ENCODE peak calls at places on chromosomes 1 and 21, in six cellular contexts. C, X, Q, E, D and U are unnamed samples.

GRCh38 chr1:61035880-61036279 is 46.5 kb upstream of the NFIA start:
- DNase-seq in C (no peak), X (no peak), Q (no peak), E (no peak), D (no peak), U (no peak)

GRCh38 chr1:91053630-91054029 is 31.8 kb upstream of the ZNF644 start:
- DNase-seq in C (no peak), X (no peak), Q (no peak), E (no peak), D (no peak), U (no peak)

GRCh38 chr1:5983361-5984103 is 8.7 kb downstream of the NPHP4 start:
- DNase-seq in C (no peak), X (no peak), Q (no peak), E (no peak), D (peak; percentile 94), U (no peak)

GRCh38 chr1:107145637-107146036 is 4.8 kb downstream of the NTNG1 start:
- DNase-seq in C (no peak), X (no peak), Q (no peak), E (no peak), D (no peak), U (no peak)

GRCh38 chr1:185567006-185567405 is 167.2 kb upstream of the HMCN1 start:
- DNase-seq in C (no peak), X (peak; percentile 65), Q (peak; percentile 87), E (no peak), D (peak; percentile 58), U (no peak)

GRCh38 chr1:115829023-115829674 is 11.8 kb downstream of the NHLH2 start:
- DNase-seq in C (no peak), X (no peak), Q (no peak), E (peak; percentile 50), D (peak; percentile 84), U (no peak)

GRCh38 chr21:28436286-28436932 is 556.3 kb downstream of the LTN1 start:
- DNase-seq in C (no peak), X (no peak), Q (peak; percentile 61), E (no peak), D (peak; percentile 77), U (no peak)

GRCh38 chr1:91137173-91137852 is 115.5 kb upstream of the ZNF644 start:
- DNase-seq in C (no peak), X (no peak), Q (no peak), E (no peak), D (no peak), U (no peak)

GRCh38 chr1:202133016-202133415 is 10.3 kb downstream of the GPR37L1 start:
- DNase-seq in C (no peak), X (no peak), Q (no peak), E (no peak), D (no peak), U (peak; percentile 49)

GRCh38 chr1:208496467-208497371 is 252.5 kb upstream of the PLXNA2 start:
- DNase-seq in C (no peak), X (no peak), Q (no peak), E (no peak), D (no peak), U (no peak)

GRCh38 chr1:218447010-218447689 is 102.0 kb downstream of the TGFB2 start:
- DNase-seq in C (no peak), X (no peak), Q (no peak), E (no peak), D (no peak), U (no peak)

GRCh38 chr1:39409055-39409816 is 82.2 kb upstream of the BMP8A start:
- DNase-seq in C (no peak), X (peak; percentile 58), Q (peak; percentile 88), E (peak; percentile 76), D (peak; percentile 75), U (peak; percentile 25)

GRCh38 chr1:159091547-159092397 is 15.2 kb upstream of the AIM2 start:
- DNase-seq in C (no peak), X (no peak), Q (peak; percentile 64), E (no peak), D (peak; percentile 86), U (no peak)

GRCh38 chr1:21814241-21814918 is 2.3 kb downstream of the LDLRAD2 start:
- DNase-seq in C (no peak), X (peak; percentile 59), Q (no peak), E (peak; percentile 91), D (no peak), U (no peak)

GRCh38 chr1:19737413-19737812 is 62.3 kb downstream of the TMCO4 start:
- DNase-seq in C (no peak), X (peak; percentile 64), Q (no peak), E (no peak), D (no peak), U (no peak)

GRCh38 chr1:227950735-227951224 is 3.0 kb upstream of the WNT9A start:
- DNase-seq in C (no peak), X (peak; percentile 8), Q (no peak), E (no peak), D (no peak), U (no peak)

GRCh38 chr1:52153898-52154297 is 12.0 kb downstream of the ZFYVE9 start:
- DNase-seq in C (no peak), X (no peak), Q (no peak), E (no peak), D (no peak), U (no peak)

GRCh38 chr1:18575620-18576019 is 55.0 kb upstream of the PAX7 start:
- DNase-seq in C (no peak), X (peak; percentile 83), Q (peak; percentile 18), E (peak; percentile 99), D (peak; percentile 8), U (peak; percentile 19)

GRCh38 chr1:203667616-203668015 is 41.0 kb downstream of the ATP2B4 start:
- DNase-seq in C (no peak), X (no peak), Q (no peak), E (no peak), D (no peak), U (no peak)

GRCh38 chr1:171740987-171741871 is 636 bp downstream of the VAMP4 start:
- DNase-seq in C (no peak), X (peak; percentile 68), Q (peak; percentile 51), E (no peak), D (peak; percentile 25), U (peak; percentile 28)

GRCh38 chr21:38921511-38922215 is 115.9 kb downstream of the ETS2 start:
- DNase-seq in C (no peak), X (peak; percentile 49), Q (no peak), E (no peak), D (no peak), U (no peak)

GRCh38 chr21:41752231-41752681 is 14.6 kb downstream of the RIPK4 start:
- DNase-seq in C (no peak), X (no peak), Q (no peak), E (no peak), D (peak; percentile 64), U (no peak)

GRCh38 chr1:22584001-22584557 is 20.8 kb downstream of the EPHA8 start:
- DNase-seq in C (no peak), X (no peak), Q (no peak), E (no peak), D (no peak), U (no peak)

GRCh38 chr1:163170331-163170730 is 32.4 kb downstream of the RGS5 start:
- DNase-seq in C (no peak), X (no peak), Q (no peak), E (no peak), D (peak; percentile 18), U (no peak)
- H3K4me3 ChIP-seq in C (no peak overlapping the region), X (no peak overlapping the region), Q (no peak overlapping the region), E (no peak overlapping the region), D (no peak overlapping the region), U (no peak overlapping the region)

GRCh38 chr1:97139512-97139911 is 417.9 kb downstream of the PTBP2 start:
- DNase-seq in C (no peak), X (no peak), Q (no peak), E (no peak), D (peak; percentile 47), U (no peak)

GRCh38 chr1:97138515-97139032 is 417.0 kb downstream of the PTBP2 start:
- DNase-seq in C (no peak), X (no peak), Q (no peak), E (no peak), D (no peak), U (no peak)

GRCh38 chr1:97145321-97145956 is 423.9 kb downstream of the PTBP2 start:
- DNase-seq in C (no peak), X (no peak), Q (peak; percentile 88), E (no peak), D (peak; percentile 46), U (no peak)

GRCh38 chr1:97144527-97144926 is 422.9 kb downstream of the PTBP2 start:
- DNase-seq in C (no peak), X (no peak), Q (peak; percentile 83), E (no peak), D (peak; percentile 85), U (no peak)

DNA sequence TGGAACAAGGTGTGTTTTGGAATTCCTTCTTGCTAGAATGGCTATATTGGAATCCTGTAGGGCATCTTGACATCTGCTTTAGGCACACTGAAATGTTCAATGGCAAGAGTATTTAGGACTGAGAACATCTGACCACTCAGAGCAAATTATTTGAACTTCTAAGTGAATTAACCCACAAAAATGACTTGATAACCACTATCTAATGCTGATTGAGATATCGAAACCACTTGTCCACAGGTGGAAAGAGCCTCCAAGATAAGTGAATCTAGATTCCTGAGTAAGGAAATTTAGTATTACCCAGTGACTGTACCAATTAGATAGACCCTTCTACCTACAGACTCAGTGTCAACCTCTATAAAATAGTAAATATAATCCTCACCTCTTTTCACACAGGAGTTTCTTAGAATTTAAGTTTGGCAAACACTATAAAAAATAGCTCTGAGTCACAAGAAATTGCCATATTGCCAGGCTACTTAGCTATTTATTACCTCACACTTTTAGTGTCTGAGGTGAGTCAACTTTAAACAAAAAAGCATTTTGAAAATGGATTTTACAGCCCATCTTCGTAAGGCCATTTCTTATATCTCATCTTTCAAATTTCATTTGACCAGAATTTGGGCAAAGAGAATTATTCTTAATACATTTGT is 421.8 kb downstream of the PTBP2 start:
- DNase-seq in C (no peak), X (no peak), Q (peak; percentile 9), E (no peak), D (peak; percentile 39), U (no peak)
- H3K27ac ChIP-seq in C (no peak overlapping the region), X (no peak overlapping the region), Q (no peak overlapping the region), E (no peak overlapping the region), D (no peak overlapping the region), U (no peak overlapping the region)

DNA sequence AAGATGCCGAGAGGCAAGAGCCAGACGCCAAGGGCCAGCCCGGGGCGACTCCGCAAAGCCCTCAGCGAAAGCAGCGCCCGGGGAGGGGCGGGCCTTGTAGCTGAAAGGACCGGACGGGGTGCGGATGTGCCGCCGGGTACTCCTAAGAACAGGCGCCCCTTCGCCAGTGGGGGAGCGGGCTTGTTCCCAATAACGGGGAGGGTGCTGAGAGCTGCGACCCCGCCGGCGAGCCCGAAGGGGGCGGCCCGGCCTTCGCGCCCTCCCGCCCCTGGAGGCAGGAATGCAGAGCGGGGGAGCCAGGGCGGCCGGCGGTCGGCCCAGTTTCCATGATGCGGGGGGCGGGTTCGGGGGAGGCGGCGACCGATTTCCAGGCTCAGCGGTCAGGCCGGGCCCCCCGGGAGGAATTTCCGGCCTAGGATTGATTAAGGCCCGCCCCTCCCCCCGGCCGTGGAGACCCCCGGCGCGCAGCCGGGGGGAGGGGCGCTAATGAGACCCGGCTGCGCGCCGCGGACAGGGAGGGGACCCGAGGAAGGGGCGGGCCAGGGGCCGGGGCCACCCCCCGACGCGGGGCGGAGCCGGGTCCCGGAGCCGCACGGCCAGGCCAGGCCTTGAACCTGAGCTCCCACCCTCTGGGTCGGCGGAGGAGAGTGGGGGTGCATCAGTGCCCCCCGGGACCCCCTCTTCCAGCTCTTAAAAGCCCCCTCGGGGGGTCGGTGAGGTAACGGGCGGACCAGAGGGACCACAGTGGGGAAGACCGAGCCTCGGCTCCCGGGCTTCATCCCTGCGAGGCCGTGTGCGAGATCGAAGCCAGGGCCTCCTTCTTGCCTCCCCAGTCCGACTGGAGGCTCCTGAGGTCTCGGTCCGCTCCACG is 898 bp upstream of the TMEM200B start:
- DNase-seq in C (no peak), X (peak; percentile 72), Q (peak; percentile 72), E (peak; percentile 93), D (peak; percentile 60), U (peak; percentile 74)
- TF ChIP-seq POLR2A in C (no peak), X (peak; percentile 21), Q (peak; percentile 26), E (no peak), D (peak; percentile 67), U (peak; percentile 87)

GRCh38 chr1:151144474-151145157 is 1.8 kb downstream of the SEMA6C start:
- DNase-seq in C (no peak), X (no peak), Q (no peak), E (no peak), D (no peak), U (no peak)
- H3K4me3 ChIP-seq in C (peak overlapping the region; percentile 87), X (no peak overlapping the region), Q (no peak overlapping the region), E (no peak overlapping the region), D (no peak overlapping the region), U (peak overlapping the region; percentile 86)